ENCODE peak calls at places on chromosomes 16 and 17, in eight cellular contexts. E is AG09309; H is effector memory CD4-positive, alpha-beta T cell; J is heart right ventricle; Q is PC-9; V is naive B cell; Z is AML-193; G is T-helper 1 cell. C is an unnamed sample.
A peak's percentile ranks its signal among the peaks of the same experiment; 100 is the strongest.

GRCh38 chr16:81313731-81314602 is 795 bp upstream of the GAN start:
- DNase-seq in E (no peak), H (no peak), J (no peak), Q (no peak), V (no peak), Z (no peak), G (no peak), C (no peak)

GRCh38 chr17:74361613-74362391 is at the start of gene BTBD17:
- DNase-seq in E (no peak), H (peak; percentile 28), J (peak; percentile 70), Q (peak; percentile 50), V (no peak), Z (no peak), G (no peak), C (no peak)

GRCh38 chr16:67927131-67927941 is 4.3 kb downstream of the CTRL start:
- DNase-seq in E (no peak), H (no peak), J (no peak), Q (no peak), V (no peak), Z (no peak), G (no peak), C (no peak)

GRCh38 chr17:80990921-80991644 is 558 bp upstream of the CHMP6 start:
- DNase-seq in E (no peak), H (no peak), J (no peak), Q (no peak), V (no peak), Z (no peak), G (no peak), C (no peak)

GRCh38 chr17:72666519-72666874 is 426.0 kb downstream of the SLC39A11 start:
- DNase-seq in E (no peak), H (no peak), J (no peak), Q (no peak), V (no peak), Z (no peak), G (no peak), C (no peak)

GRCh38 chr16:64948056-64948455 is 173.8 kb downstream of the CDH11 start:
- DNase-seq in E (no peak), H (no peak), J (no peak), Q (no peak), V (no peak), Z (no peak), G (no peak), C (no peak)

GRCh38 chr17:7842950-7843535 is 9.0 kb downstream of the KDM6B start:
- DNase-seq in E (no peak), H (peak; percentile 60), J (peak; percentile 66), Q (peak; percentile 48), V (peak; percentile 77), Z (peak; percentile 52), G (no peak), C (no peak)

GRCh38 chr17:4840893-4841242 is 7.7 kb downstream of the MINK1 start:
- DNase-seq in E (no peak), H (no peak), J (no peak), Q (no peak), V (no peak), Z (no peak), G (no peak), C (no peak)

GRCh38 chr16:89143911-89144675 is 27.5 kb upstream of the CDH15 start:
- DNase-seq in E (no peak), H (no peak), J (no peak), Q (no peak), V (no peak), Z (no peak), G (no peak), C (no peak)

GRCh38 chr17:53896047-53896446 is 73.3 kb downstream of the KIF2B start:
- DNase-seq in E (no peak), H (no peak), J (no peak), Q (no peak), V (no peak), Z (peak; percentile 5), G (no peak), C (no peak)

GRCh38 chr16:73048292-73049050 is 543 bp upstream of the ZFHX3 start:
- DNase-seq in E (no peak), H (no peak), J (peak; percentile 78), Q (peak; percentile 35), V (no peak), Z (no peak), G (no peak), C (no peak)

GRCh38 chr17:12041316-12041715 is 20.6 kb downstream of the MAP2K4 start:
- DNase-seq in E (peak; percentile 29), H (no peak), J (no peak), Q (no peak), V (no peak), Z (no peak), G (no peak), C (peak; percentile 57)

GRCh38 chr17:77494664-77495435 is 354.1 kb downstream of the SEC14L1 start:
- DNase-seq in E (no peak), H (peak; percentile 72), J (peak; percentile 82), Q (peak; percentile 72), V (peak; percentile 65), Z (peak; percentile 63), G (peak; percentile 52), C (peak; percentile 9)

C was measured in HS-27A.